ENCODE peak calls at places on chromosome 21, in nine cellular contexts. One of them, this sample, is unnamed.

GRCh38 chr21:42010507-42011493 is 640 bp upstream of the ZBTB21 start:
- DNase-seq in NCI-H510A: peak
- DNase-seq in GM13977: peak
- DNase-seq in GM18507: no peak
- DNase-seq in GM06990: no peak
- DNase-seq in stimulated activated naive CD4-positive, alpha-beta T cell: no peak
- DNase-seq in HL-60: no peak
- DNase-seq in retina: peak
- DNase-seq in HFFc6: no peak
- DNase-seq in this sample: no peak

GRCh38 chr21:31665397-31665796 is 5.9 kb downstream of the SOD1 start:
- DNase-seq in GM18507: no peak
- DNase-seq in HFFc6: no peak
- DNase-seq in retina: no peak
- DNase-seq in stimulated activated naive CD4-positive, alpha-beta T cell: no peak
- DNase-seq in NCI-H510A: no peak
- DNase-seq in GM06990: no peak
- DNase-seq in GM13977: no peak
- DNase-seq in HL-60: no peak
- DNase-seq in this sample: no peak

GRCh38 chr21:44379991-44380865 is 26.8 kb downstream of the TRPM2 start:
- DNase-seq in HFFc6: no peak
- DNase-seq in retina: peak
- DNase-seq in stimulated activated naive CD4-positive, alpha-beta T cell: no peak
- DNase-seq in GM18507: no peak
- DNase-seq in HL-60: no peak
- DNase-seq in GM06990: no peak
- DNase-seq in GM13977: no peak
- DNase-seq in NCI-H510A: no peak
- DNase-seq in this sample: no peak

GRCh38 chr21:44528634-44528995 is 11.4 kb downstream of the KRTAP10-1 start:
- DNase-seq in NCI-H510A: no peak
- DNase-seq in retina: no peak
- DNase-seq in stimulated activated naive CD4-positive, alpha-beta T cell: no peak
- DNase-seq in GM13977: no peak
- DNase-seq in HFFc6: no peak
- DNase-seq in GM06990: no peak
- DNase-seq in GM18507: no peak
- DNase-seq in HL-60: no peak
- DNase-seq in this sample: no peak

GRCh38 chr21:40049959-40050290 is 182.7 kb downstream of the PCP4 start:
- DNase-seq in GM18507: no peak
- DNase-seq in HFFc6: no peak
- DNase-seq in GM13977: no peak
- DNase-seq in NCI-H510A: no peak
- DNase-seq in HL-60: no peak
- DNase-seq in retina: no peak
- DNase-seq in GM06990: no peak
- DNase-seq in stimulated activated naive CD4-positive, alpha-beta T cell: no peak
- DNase-seq in this sample: no peak

GRCh38 chr21:41466024-41466820 is 40.2 kb downstream of the MX1 start:
- DNase-seq in stimulated activated naive CD4-positive, alpha-beta T cell: no peak
- DNase-seq in retina: no peak
- DNase-seq in GM13977: no peak
- DNase-seq in NCI-H510A: no peak
- DNase-seq in HL-60: no peak
- DNase-seq in GM06990: no peak
- DNase-seq in GM18507: no peak
- DNase-seq in HFFc6: no peak
- DNase-seq in this sample: no peak

GRCh38 chr21:37368536-37369279 is 2.1 kb downstream of the DYRK1A start:
- DNase-seq in HFFc6: peak
- DNase-seq in GM13977: no peak
- DNase-seq in GM06990: no peak
- DNase-seq in NCI-H510A: no peak
- DNase-seq in HL-60: no peak
- DNase-seq in stimulated activated naive CD4-positive, alpha-beta T cell: no peak
- DNase-seq in retina: no peak
- DNase-seq in GM18507: no peak
- DNase-seq in this sample: no peak

GRCh38 chr21:37532868-37533780 is 166.6 kb downstream of the DYRK1A start:
- DNase-seq in GM18507: no peak
- DNase-seq in NCI-H510A: no peak
- DNase-seq in HL-60: no peak
- DNase-seq in stimulated activated naive CD4-positive, alpha-beta T cell: no peak
- DNase-seq in HFFc6: no peak
- DNase-seq in GM06990: peak
- DNase-seq in GM13977: peak
- DNase-seq in retina: no peak
- DNase-seq in this sample: no peak

GRCh38 chr21:37358392-37358791 is 8.2 kb upstream of the DYRK1A start:
- DNase-seq in GM06990: no peak
- DNase-seq in GM18507: no peak
- DNase-seq in GM13977: no peak
- DNase-seq in retina: no peak
- DNase-seq in stimulated activated naive CD4-positive, alpha-beta T cell: no peak
- DNase-seq in HFFc6: no peak
- DNase-seq in HL-60: no peak
- DNase-seq in NCI-H510A: peak
- DNase-seq in this sample: no peak

This sample was measured in NCI-H2107.